ENCODE peak calls at places on chromosomes 7 and 10, in eight cellular contexts. T is fibroblast of mammary gland, L is stomach, R is thoracic aorta, C is astrocyte of the spinal cord, V is psoas muscle, D is gastrocnemius medialis, G is fibroblast of lung. H is an unnamed sample.
A peak's percentile ranks its signal among the peaks of the same experiment; 100 is the strongest.

GRCh38 chr10:95841711-95842498 is 65.9 kb upstream of the CC2D2B start:
- DNase-seq in T (peak; percentile 68), L (peak; percentile 43), R (peak; percentile 9), C (peak; percentile 79), V (no peak), D (no peak), G (peak; percentile 39), H (no peak)

GRCh38 chr7:50869108-50869716 is 86.5 kb upstream of the GRB10 start:
- DNase-seq in T (peak; percentile 86), L (no peak), R (no peak), C (peak; percentile 90), V (no peak), D (no peak), G (peak; percentile 93), H (peak; percentile 37)

GRCh38 chr10:86355571-86356038 is 11.0 kb downstream of the GRID1 start:
- DNase-seq in T (no peak), L (no peak), R (no peak), C (no peak), V (peak; percentile 61), D (peak; percentile 33), G (no peak), H (no peak)

GRCh38 chr7:149804106-149804505 is 30.7 kb upstream of the ZNF467 start:
- DNase-seq in T (no peak), L (no peak), R (no peak), C (no peak), V (no peak), D (no peak), G (no peak), H (no peak)

GRCh38 chr10:95524358-95525032 is 36.7 kb downstream of the SORBS1 start:
- DNase-seq in T (no peak), L (no peak), R (no peak), C (no peak), V (no peak), D (no peak), G (no peak), H (no peak)

GRCh38 chr7:151115836-151116418 is 29.7 kb downstream of the AGAP3 start:
- DNase-seq in T (no peak), L (peak; percentile 81), R (no peak), C (no peak), V (no peak), D (no peak), G (no peak), H (peak; percentile 88)

GRCh38 chr7:26428571-26428970 is 136.9 kb downstream of the SNX10 start:
- DNase-seq in T (no peak), L (no peak), R (no peak), C (no peak), V (no peak), D (no peak), G (no peak), H (no peak)

GRCh38 chr10:46282460-46283216 is 4.2 kb upstream of the ANTXRL start:
- DNase-seq in T (peak; percentile 40), L (peak; percentile 80), R (peak; percentile 36), C (peak; percentile 61), V (peak; percentile 90), D (peak; percentile 59), G (peak; percentile 74), H (peak; percentile 17)

GRCh38 chr7:74654811-74655210 is 2.7 kb upstream of the GTF2I start:
- DNase-seq in T (no peak), L (no peak), R (no peak), C (no peak), V (no peak), D (no peak), G (no peak), H (no peak)

GRCh38 chr7:85714182-85714581 is 527.3 kb upstream of the SEMA3D start:
- DNase-seq in T (no peak), L (no peak), R (no peak), C (no peak), V (no peak), D (no peak), G (no peak), H (no peak)

GRCh38 chr10:94546058-94546595 is 539 bp downstream of the HELLS start:
- DNase-seq in T (peak; percentile 25), L (no peak), R (no peak), C (peak; percentile 48), V (no peak), D (no peak), G (peak; percentile 22), H (peak; percentile 16)

GRCh38 chr7:78018541-78019456 is 220.2 kb downstream of the PHTF2 start:
- DNase-seq in T (peak; percentile 80), L (no peak), R (peak; percentile 30), C (peak; percentile 45), V (peak; percentile 63), D (peak; percentile 34), G (peak; percentile 57), H (no peak)

GRCh38 chr7:159328096-159328495 is 183.4 kb upstream of the VIPR2 start:
- DNase-seq in T (peak; percentile 2), L (no peak), R (no peak), C (no peak), V (no peak), D (no peak), G (no peak), H (no peak)

GRCh38 chr7:40716052-40716451 is 581.2 kb downstream of the SUGCT start:
- DNase-seq in T (peak; percentile 51), L (no peak), R (no peak), C (no peak), V (no peak), D (no peak), G (peak; percentile 51), H (no peak)

GRCh38 chr10:20017961-20018360 is 201.7 kb downstream of the PLXDC2 start:
- DNase-seq in T (peak; percentile 43), L (no peak), R (no peak), C (peak; percentile 30), V (no peak), D (no peak), G (peak; percentile 28), H (peak; percentile 53)

GRCh38 chr7:19145429-19146201 is 394 bp upstream of the FERD3L start:
- DNase-seq in T (no peak), L (no peak), R (no peak), C (no peak), V (no peak), D (no peak), G (no peak), H (no peak)
- TF ChIP-seq CTCF in T (no peak), L (no peak), R (no peak), C (no peak), V (no peak), D (no peak), G (no peak), H (no peak)

DNA sequence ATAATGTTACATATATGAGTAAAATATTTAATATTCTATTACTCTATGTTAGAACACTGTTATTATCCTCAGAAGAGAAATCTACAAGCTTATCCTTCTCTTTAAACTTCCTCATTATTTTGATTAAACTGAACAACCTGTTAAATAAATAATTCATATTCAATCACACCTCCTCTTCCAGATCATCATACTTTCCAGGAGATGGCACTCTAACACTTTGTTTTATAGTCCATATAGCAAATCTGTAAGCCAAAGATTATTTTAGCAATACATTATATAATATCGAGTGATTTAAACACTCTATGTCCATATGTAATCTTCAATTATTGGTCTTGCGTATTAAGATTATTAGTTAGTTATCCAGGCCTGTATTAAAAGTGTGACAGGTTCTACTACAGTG is 694.1 kb downstream of the ANKRD7 start:
- DNase-seq in T (peak; percentile 21), L (no peak), R (no peak), C (peak; percentile 33), V (no peak), D (no peak), G (peak; percentile 6), H (peak; percentile 35)
- TF ChIP-seq CTCF in T (peak; percentile 30), L (no peak), R (peak; percentile 25), C (peak; percentile 25), V (no peak), D (no peak), G (no peak), H (peak; percentile 69)

GRCh38 chr10:50221470-50221869 is 29.8 kb downstream of the ASAH2 start:
- DNase-seq in T (no peak), L (no peak), R (no peak), C (no peak), V (no peak), D (no peak), G (no peak), H (no peak)

GRCh38 chr10:50222199-50222598 is 29.1 kb downstream of the ASAH2 start:
- DNase-seq in T (no peak), L (no peak), R (no peak), C (no peak), V (no peak), D (no peak), G (no peak), H (no peak)

GRCh38 chr10:50228672-50229071 is 22.6 kb downstream of the ASAH2 start:
- DNase-seq in T (no peak), L (no peak), R (no peak), C (no peak), V (no peak), D (no peak), G (no peak), H (no peak)

GRCh38 chr10:50226610-50227009 is 24.7 kb downstream of the ASAH2 start:
- DNase-seq in T (no peak), L (no peak), R (no peak), C (no peak), V (no peak), D (no peak), G (no peak), H (no peak)

GRCh38 chr10:50224330-50224952 is 26.9 kb downstream of the ASAH2 start:
- DNase-seq in T (peak; percentile 79), L (peak; percentile 37), R (no peak), C (peak; percentile 61), V (no peak), D (no peak), G (peak; percentile 55), H (peak; percentile 66)
- TF ChIP-seq CTCF in T (peak; percentile 68), L (peak; percentile 50), R (no peak), C (peak; percentile 73), V (peak; percentile 39), D (peak; percentile 22), G (peak; percentile 59), H (peak; percentile 92)

GRCh38 chr10:34079702-34080484 is 735.2 kb downstream of the PARD3 start:
- DNase-seq in T (no peak), L (no peak), R (no peak), C (no peak), V (no peak), D (no peak), G (no peak), H (no peak)

GRCh38 chr10:34081347-34081743 is 733.8 kb downstream of the PARD3 start:
- DNase-seq in T (no peak), L (no peak), R (no peak), C (no peak), V (peak; percentile 69), D (peak; percentile 27), G (no peak), H (no peak)

GRCh38 chr10:34083567-34083966 is 731.5 kb downstream of the PARD3 start:
- DNase-seq in T (no peak), L (no peak), R (no peak), C (no peak), V (no peak), D (no peak), G (no peak), H (no peak)

GRCh38 chr10:34080485-34081346 is 734.4 kb downstream of the PARD3 start:
- DNase-seq in T (peak; percentile 45), L (no peak), R (no peak), C (no peak), V (peak; percentile 73), D (no peak), G (no peak), H (no peak)

DNA sequence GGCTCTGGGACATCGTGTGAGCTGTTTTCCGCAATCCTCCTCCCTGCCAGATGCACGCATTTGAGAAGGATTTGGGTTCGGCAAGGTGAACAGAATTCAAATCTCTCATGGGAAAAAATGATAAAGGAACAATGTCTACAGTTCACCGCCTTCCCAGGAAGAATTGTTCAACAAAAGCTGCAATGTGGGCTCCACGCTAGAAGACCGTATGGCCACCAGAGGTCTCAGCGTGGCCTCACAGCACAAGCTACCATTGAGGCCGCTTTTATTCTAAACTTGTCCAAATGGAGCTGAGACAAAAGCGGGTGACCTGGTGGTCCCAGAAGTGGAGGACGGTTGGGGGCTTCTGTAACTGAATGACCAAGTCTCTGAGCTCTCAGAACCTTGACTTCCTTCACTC is 733.1 kb downstream of the PARD3 start:
- DNase-seq in T (no peak), L (no peak), R (no peak), C (no peak), V (no peak), D (no peak), G (no peak), H (no peak)
- TF ChIP-seq CTCF in T (no peak), L (no peak), R (no peak), C (no peak), V (no peak), D (no peak), G (no peak), H (peak; percentile 12)